ENCODE peak calls at places on chromosomes 4 and X, in four cellular contexts. Y is transverse colon, Q is HCT116, K is stomach. X is an unnamed sample.

GRCh38 chr4:125112536-125112935 is 202.2 kb upstream of the FAT4 start:
- DNase-seq in Y (no peak), Q (no peak), K (no peak), X (no peak)

GRCh38 chr4:144817081-144817480 is 171.1 kb downstream of the HHIP start:
- DNase-seq in Y (no peak), Q (no peak), K (no peak), X (no peak)

GRCh38 chr4:145891958-145892357 is 46.7 kb downstream of the ZNF827 start:
- DNase-seq in Y (no peak), Q (no peak), K (no peak), X (peak; percentile 62)

GRCh38 chr4:187417761-187418160 is 577.8 kb upstream of the ZFP42 start:
- DNase-seq in Y (no peak), Q (no peak), K (no peak), X (no peak)

GRCh38 chr4:144449623-144450022 is 196.3 kb upstream of the HHIP start:
- DNase-seq in Y (no peak), Q (no peak), K (no peak), X (no peak)

GRCh38 chrX:102963955-102964354 is 26.9 kb downstream of the RAB40AL start:
- DNase-seq in Y (no peak), Q (no peak), K (no peak), X (no peak)

GRCh38 chrX:147803948-147804347 is 107.8 kb upstream of the FMR1 start:
- DNase-seq in Y (no peak), Q (no peak), K (no peak), X (peak; percentile 50)

GRCh38 chr4:150032541-150032940 is 45.7 kb upstream of the DCLK2 start:
- DNase-seq in Y (no peak), Q (no peak), K (no peak), X (no peak)

GRCh38 chr4:67875011-67875410 is 8.8 kb downstream of the TMPRSS11D start:
- DNase-seq in Y (no peak), Q (no peak), K (no peak), X (no peak)

DNA sequence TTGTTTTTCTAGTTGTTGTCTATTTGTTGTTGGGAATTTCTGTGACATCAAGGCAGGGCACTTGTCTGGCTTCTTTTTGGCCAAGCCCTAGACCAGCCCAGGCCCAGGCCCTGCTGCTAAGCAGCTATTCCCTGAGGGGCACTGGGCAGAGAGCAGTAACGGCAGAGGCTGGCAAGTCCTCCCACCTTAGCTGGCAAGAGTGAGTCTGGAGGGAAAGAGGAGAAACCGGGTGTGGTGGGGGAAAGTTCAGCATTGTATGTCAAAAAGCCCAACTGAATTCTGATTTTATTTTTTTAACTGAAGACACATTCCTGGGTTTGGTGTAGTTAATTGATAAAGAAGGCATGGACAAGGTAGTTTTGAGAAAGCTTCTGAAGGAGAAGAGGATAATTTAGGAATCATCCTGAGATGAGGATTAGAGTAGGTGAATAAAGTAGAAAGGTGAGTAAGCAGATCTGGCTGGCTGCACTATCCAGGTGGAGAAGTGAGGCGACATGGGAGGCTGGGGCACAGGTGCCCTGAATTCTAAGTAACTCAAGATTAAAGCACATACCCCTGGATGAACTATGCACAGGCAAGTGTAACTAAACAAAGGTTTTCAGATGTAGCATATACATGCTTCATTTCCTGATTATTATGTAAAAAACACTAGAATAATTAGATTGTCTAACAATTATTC is 57.4 kb downstream of the TAPT1 start:
- DNase-seq in Y (peak; percentile 29), Q (no peak), K (no peak), X (no peak)
- H3K36me3 ChIP-seq in Y (no peaks in the 10 kb centered on the region), Q (no peaks in the 10 kb centered on the region), K (peaks cover 35% of the 10 kb centered on the region), X (peaks cover 5% of the 10 kb centered on the region)

GRCh38 chr4:6452116-6452896 is 20.1 kb downstream of the PPP2R2C start:
- DNase-seq in Y (no peak), Q (no peak), K (no peak), X (no peak)

GRCh38 chr4:6454112-6454910 is 18.1 kb downstream of the PPP2R2C start:
- DNase-seq in Y (no peak), Q (no peak), K (no peak), X (no peak)

GRCh38 chr4:6452897-6453687 is 19.3 kb downstream of the PPP2R2C start:
- DNase-seq in Y (no peak), Q (no peak), K (no peak), X (no peak)

GRCh38 chr4:6451309-6451708 is 21.1 kb downstream of the PPP2R2C start:
- DNase-seq in Y (no peak), Q (no peak), K (no peak), X (no peak)

DNA sequence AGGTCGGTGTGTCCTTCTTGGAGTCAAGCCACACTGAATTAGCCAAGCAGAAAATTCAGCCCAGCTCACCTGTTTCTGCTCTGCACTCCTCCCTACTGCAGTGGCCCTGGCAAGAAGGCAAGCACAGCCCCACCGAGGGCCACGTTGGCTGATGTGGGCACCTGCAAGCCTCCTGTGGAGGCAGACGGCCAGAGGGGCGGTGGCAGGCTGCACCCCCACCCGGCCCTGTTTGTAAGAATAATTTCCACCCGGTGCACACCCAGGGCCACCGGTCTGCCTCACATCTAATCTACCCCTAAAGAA is 18.8 kb downstream of the PPP2R2C start:
- DNase-seq in Y (no peak), Q (no peak), K (no peak), X (no peak)
- H3K27ac ChIP-seq in Y (no peak overlapping the region), Q (no peak overlapping the region), K (no peak overlapping the region), X (no peak overlapping the region)

GRCh38 chrX:56248492-56248891 is 16.3 kb downstream of the KLF8 start:
- DNase-seq in Y (peak; percentile 64), Q (peak; percentile 21), K (peak; percentile 55), X (peak; percentile 64)
- TF ChIP-seq POLR2AphosphoS5 in Y (no peak), Q (no peak), K (no peak), X (no peak)

GRCh38 chr4:2688697-2689096 is 67.4 kb downstream of the TNIP2 start:
- DNase-seq in Y (no peak), Q (no peak), K (no peak), X (no peak)

GRCh38 chr4:2688281-2688680 is 67.9 kb downstream of the TNIP2 start:
- DNase-seq in Y (no peak), Q (no peak), K (no peak), X (no peak)

GRCh38 chr4:2684486-2684885 is 71.7 kb downstream of the TNIP2 start:
- DNase-seq in Y (no peak), Q (no peak), K (no peak), X (no peak)

GRCh38 chr4:2685541-2685940 is 70.6 kb downstream of the TNIP2 start:
- DNase-seq in Y (no peak), Q (no peak), K (no peak), X (no peak)

GRCh38 chr4:2686379-2687265 is 69.5 kb downstream of the TNIP2 start:
- DNase-seq in Y (no peak), Q (no peak), K (no peak), X (no peak)
- H3K36me3 ChIP-seq in Y (no peaks in the 10 kb centered on the region), Q (peaks cover 6% of the 10 kb centered on the region), K (peaks cover 52% of the 10 kb centered on the region), X (peaks cover 21% of the 10 kb centered on the region)